ENCODE peak calls at places on chromosomes 3 and 15, in five cellular contexts. J is cardiac fibroblast, K is activated T-cell treated with anti-CD3 and anti-CD28 coated beads for 1 hour, D is HepG2, Y is D721Med. R is an unnamed sample.

GRCh38 chr3:24519368-24520100 is 24.9 kb upstream of the THRB start:
- DNase-seq in J (peak; percentile 15), D (peak; percentile 59), Y (no peak), K (no peak), R (peak; percentile 55)

GRCh38 chr3:127044996-127045395 is 62.1 kb downstream of the PLXNA1 start:
- DNase-seq in K (no peak), J (no peak), D (no peak), Y (peak; percentile 49), R (peak; percentile 50)

GRCh38 chr15:60255390-60255789 is 142.4 kb downstream of the ANXA2 start:
- DNase-seq in Y (no peak), D (peak; percentile 68), K (no peak), J (peak; percentile 17), R (no peak)

GRCh38 chr15:52858388-52859176 is 68.4 kb upstream of the ONECUT1 start:
- DNase-seq in D (no peak), Y (no peak), J (no peak), K (no peak), R (no peak)

GRCh38 chr15:29141908-29142747 is 127.5 kb downstream of the NSMCE3 start:
- DNase-seq in D (no peak), J (no peak), Y (no peak), K (no peak), R (no peak)

GRCh38 chr3:63864008-63864871 is 573 bp downstream of the ATXN7 start:
- DNase-seq in J (peak; percentile 19), Y (peak; percentile 35), D (no peak), K (peak; percentile 12), R (no peak)

GRCh38 chr3:21528291-21528690 is 222.7 kb downstream of the ZNF385D start:
- DNase-seq in J (no peak), K (no peak), Y (no peak), D (no peak), R (no peak)

GRCh38 chr15:21262851-21263400 is 177.4 kb downstream of the POTEB3 start:
- DNase-seq in K (no peak), D (no peak), J (no peak), Y (no peak), R (no peak)

GRCh38 chr3:193773266-193774183 is 180.5 kb downstream of the OPA1 start:
- DNase-seq in Y (no peak), D (no peak), K (no peak), J (no peak), R (no peak)

GRCh38 chr15:42218953-42219596 is 11.0 kb upstream of the VPS39 start:
- DNase-seq in D (no peak), K (no peak), Y (no peak), J (no peak), R (no peak)

GRCh38 chr3:71453822-71454512 is 129.6 kb downstream of the FOXP1 start:
- DNase-seq in D (peak; percentile 16), K (no peak), Y (no peak), J (no peak), R (no peak)

GRCh38 chr3:190618349-190619030 is 104.6 kb downstream of the IL1RAP start:
- DNase-seq in Y (no peak), K (no peak), D (peak; percentile 4), J (peak; percentile 58), R (no peak)

GRCh38 chr3:139226731-139227130 is 117.1 kb upstream of the MRPS22 start:
- DNase-seq in Y (no peak), D (no peak), J (no peak), K (no peak), R (no peak)